ENCODE peak calls at places on chromosomes 16 and 17, in five cellular contexts. P is dorsolateral prefrontal cortex, W is HCT116, R is mucosa of descending colon, U is fibroblast of lung. C is an unnamed sample.

GRCh38 chr16:69100046-69100765 is 5.2 kb upstream of the HAS3 start:
- DNase-seq in P (no peak), W (no peak), R (no peak), U (no peak), C (no peak)

GRCh38 chr17:40538936-40539705 is 26.2 kb downstream of the CCR7 start:
- DNase-seq in P (no peak), W (no peak), R (peak; percentile 18), U (no peak), C (no peak)

GRCh38 chr16:87816507-87817100 is 50.8 kb upstream of the KLHDC4 start:
- DNase-seq in P (no peak), W (no peak), R (no peak), U (no peak), C (no peak)

GRCh38 chr17:18270046-18270850 is 9.8 kb downstream of the MIEF2 start:
- DNase-seq in P (no peak), W (no peak), R (no peak), U (no peak), C (no peak)

GRCh38 chr16:22206847-22207714 is 1.0 kb downstream of the EEF2K start:
- DNase-seq in P (peak; percentile 50), W (no peak), R (peak; percentile 89), U (peak; percentile 80), C (no peak)

GRCh38 chr17:78176548-78177025 is 8.2 kb downstream of the SYNGR2 start:
- DNase-seq in P (peak; percentile 67), W (no peak), R (peak; percentile 87), U (peak; percentile 25), C (peak; percentile 87)

GRCh38 chr17:62165378-62165722 is 100.3 kb upstream of the MED13 start:
- DNase-seq in P (no peak), W (peak; percentile 83), R (no peak), U (no peak), C (no peak)

GRCh38 chr17:37300683-37301082 is 75.1 kb upstream of the C17orf78 start:
- DNase-seq in P (no peak), W (no peak), R (no peak), U (no peak), C (no peak)

GRCh38 chr16:48160575-48160974 is 4.8 kb upstream of the ABCC12 start:
- DNase-seq in P (no peak), W (no peak), R (no peak), U (peak; percentile 55), C (no peak)

GRCh38 chr17:64974750-64975317 is 55.6 kb upstream of the LRRC37A3 start:
- DNase-seq in P (no peak), W (no peak), R (no peak), U (no peak), C (no peak)

GRCh38 chr17:1868090-1868489 is 38.3 kb downstream of the RPA1 start:
- DNase-seq in P (no peak), W (no peak), R (no peak), U (no peak), C (no peak)

GRCh38 chr17:72145972-72146755 is 25.3 kb downstream of the SOX9 start:
- DNase-seq in P (no peak), W (no peak), R (no peak), U (peak; percentile 68), C (no peak)

GRCh38 chr17:22443061-22443460 is 750.7 kb downstream of the KCNJ18 start:
- DNase-seq in P (no peak), W (no peak), R (no peak), U (no peak), C (no peak)

DNA sequence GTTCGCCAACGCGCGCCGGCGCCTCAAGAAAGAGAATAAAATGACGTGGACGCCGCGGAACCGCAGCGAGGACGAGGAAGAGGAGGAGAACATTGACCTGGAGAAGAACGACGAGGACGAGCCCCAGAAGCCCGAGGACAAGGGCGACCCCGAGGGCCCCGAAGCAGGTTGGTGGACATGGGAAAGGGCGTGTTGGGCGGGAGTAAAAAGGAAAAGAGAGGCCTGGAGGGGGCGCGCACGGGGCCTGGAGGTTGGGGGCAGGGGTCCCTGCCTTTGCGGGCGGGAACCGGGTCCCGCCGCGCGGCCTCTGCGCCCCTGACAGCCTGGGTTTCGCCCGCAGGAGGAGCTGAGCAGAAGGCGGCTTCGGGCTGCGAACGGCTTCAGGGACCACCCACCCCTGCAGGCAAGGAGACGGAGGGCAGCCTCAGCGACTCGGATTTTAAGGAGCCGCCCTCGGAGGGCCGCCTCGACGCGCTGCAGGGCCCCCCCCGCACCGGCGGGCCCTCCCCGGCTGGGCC is 2.1 kb downstream of the IRX5 start:
- DNase-seq in P (no peak), W (no peak), R (no peak), U (peak; percentile 39), C (no peak)
- TF ChIP-seq CTCF in P (no peak), W (no peak), R (no peak), U (no peak), C (no peak)

GRCh38 chr16:3017806-3018506 is at the start of gene CLDN6:
- DNase-seq in P (no peak), W (no peak), R (no peak), U (no peak), C (peak; percentile 88)
- TF ChIP-seq CTCF in P (no peak), W (peak; percentile 56), R (no peak), U (peak; percentile 23), C (peak; percentile 72)

DNA sequence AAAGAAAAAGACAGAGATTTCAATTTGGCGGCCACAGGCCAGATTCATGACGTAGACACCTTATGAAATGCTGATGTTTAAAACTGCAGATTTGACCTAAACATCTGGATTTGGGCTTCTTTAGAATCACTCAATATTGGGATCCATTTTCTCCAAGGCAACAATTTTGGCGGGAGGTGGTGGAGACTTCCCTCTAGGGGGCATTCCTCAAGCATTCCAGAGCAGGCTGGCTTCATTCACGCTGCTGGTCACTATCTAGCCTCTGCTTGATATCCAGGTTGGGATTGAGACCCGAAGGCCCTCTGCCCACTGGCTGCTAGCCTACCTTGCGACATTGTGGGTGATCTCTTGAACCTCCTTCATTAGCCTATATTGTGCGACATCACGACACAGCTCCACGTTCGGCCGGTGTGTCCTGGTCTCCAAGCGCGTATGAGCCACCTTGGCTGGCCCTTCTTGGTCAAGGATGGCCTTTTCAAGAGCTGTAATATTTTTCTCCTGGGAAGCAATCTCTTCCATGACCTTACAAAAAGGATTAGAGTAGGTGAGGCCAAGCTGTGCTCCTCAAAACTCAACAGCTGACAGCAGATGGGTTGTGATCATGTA is 24.5 kb downstream of the FBXO39 start:
- DNase-seq in P (no peak), W (no peak), R (no peak), U (no peak), C (no peak)
- TF ChIP-seq CTCF in P (no peak), W (no peak), R (no peak), U (no peak), C (peak; percentile 15)

DNA sequence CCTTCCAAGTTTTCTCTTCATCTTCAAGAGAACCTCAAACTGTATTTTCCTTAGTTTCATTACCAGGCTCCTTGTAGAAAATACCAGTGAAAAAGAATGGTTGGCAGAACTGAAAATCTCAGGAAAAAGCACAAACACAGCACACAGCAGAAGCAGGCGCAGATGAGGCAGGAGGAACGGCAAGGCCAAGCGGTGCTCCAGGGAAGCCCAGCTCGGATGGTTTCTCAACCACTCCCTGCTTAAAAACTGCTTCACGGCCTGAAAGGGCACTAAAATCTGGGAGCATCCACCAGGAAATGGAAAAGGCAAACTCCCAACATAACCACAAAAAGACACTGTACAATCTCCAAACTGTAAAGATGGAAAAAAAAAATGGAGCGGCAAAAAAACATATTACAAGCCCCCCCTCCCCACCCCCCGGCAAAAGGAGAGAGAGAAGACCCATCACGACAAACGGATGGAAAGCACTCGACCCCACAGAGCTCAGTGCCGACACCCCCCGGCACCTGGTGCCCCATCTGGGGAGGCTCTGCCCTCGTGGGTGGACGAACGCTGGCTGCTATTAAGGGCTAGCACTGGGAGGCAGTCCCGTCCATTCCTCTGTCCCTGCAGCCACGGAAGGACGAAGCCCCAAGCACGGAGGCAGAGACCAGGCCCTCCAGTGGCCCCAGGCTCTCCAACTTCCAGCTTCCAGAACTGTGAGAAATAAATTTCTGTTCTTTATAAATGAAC is 127.5 kb downstream of the ZNF778 start:
- DNase-seq in P (peak; percentile 16), W (no peak), R (peak; percentile 38), U (no peak), C (no peak)
- TF ChIP-seq CTCF in P (no peak), W (no peak), R (no peak), U (no peak), C (no peak)

GRCh38 chr17:67686246-67686645 is 31.5 kb upstream of the NOL11 start:
- DNase-seq in P (no peak), W (no peak), R (no peak), U (no peak), C (no peak)

GRCh38 chr17:67685351-67685750 is 32.4 kb upstream of the NOL11 start:
- DNase-seq in P (no peak), W (no peak), R (no peak), U (no peak), C (no peak)

GRCh38 chr17:67693811-67694210 is 23.9 kb upstream of the NOL11 start:
- DNase-seq in P (no peak), W (no peak), R (no peak), U (no peak), C (no peak)

GRCh38 chr17:67687541-67687940 is 30.2 kb upstream of the NOL11 start:
- DNase-seq in P (no peak), W (no peak), R (no peak), U (no peak), C (no peak)

GRCh38 chr17:67689534-67690177 is 28.1 kb upstream of the NOL11 start:
- DNase-seq in P (no peak), W (peak; percentile 57), R (no peak), U (peak; percentile 48), C (peak; percentile 39)
- TF ChIP-seq CTCF in P (peak; percentile 89), W (peak; percentile 96), R (peak; percentile 46), U (peak; percentile 68), C (peak; percentile 93)

GRCh38 chr16:81598083-81598482 is 153.5 kb downstream of the CMIP start:
- DNase-seq in P (no peak), W (no peak), R (no peak), U (no peak), C (no peak)
- TF ChIP-seq CTCF in P (no peak), W (peak; percentile 64), R (no peak), U (no peak), C (peak; percentile 29)